ENCODE peak calls at places on chromosomes 7 and 10, in six cellular contexts. L, C, B, V, M and E are unnamed samples.

GRCh38 chr7:3649250-3649649 is 348.2 kb downstream of the SDK1 start:
- DNase-seq in L (no peak), M (no peak), V (peak; percentile 8), B (no peak), C (peak; percentile 25), E (peak; percentile 12)

GRCh38 chr10:23198940-23199767 is 7.0 kb downstream of the PTF1A start:
- DNase-seq in M (no peak), C (no peak), V (peak; percentile 24), L (no peak), B (peak; percentile 76), E (peak; percentile 73)

GRCh38 chr7:25073451-25073850 is 51.6 kb downstream of the CYCS start:
- DNase-seq in M (no peak), L (no peak), B (no peak), V (peak; percentile 70), C (peak; percentile 86), E (no peak)

GRCh38 chr7:36707465-36707864 is 16.8 kb downstream of the AOAH start:
- DNase-seq in B (no peak), C (no peak), V (no peak), L (no peak), M (no peak), E (no peak)

GRCh38 chr10:44300666-44301649 is 83.9 kb downstream of the CXCL12 start:
- DNase-seq in V (peak; percentile 89), B (no peak), L (no peak), M (no peak), C (peak; percentile 100), E (peak; percentile 67)

GRCh38 chr10:126731613-126731995 is 61.1 kb upstream of the C10orf90 start:
- DNase-seq in M (no peak), B (no peak), C (no peak), V (no peak), L (no peak), E (no peak)

GRCh38 chr10:49074836-49075235 is 40.5 kb downstream of the VSTM4 start:
- DNase-seq in B (no peak), C (no peak), M (no peak), L (no peak), V (no peak), E (no peak)

GRCh38 chr7:51080622-51081269 is 235.9 kb downstream of the COBL start:
- DNase-seq in L (peak; percentile 26), V (no peak), M (peak; percentile 82), B (peak; percentile 94), C (no peak), E (peak; percentile 59)

GRCh38 chr10:63767512-63767911 is 246.3 kb downstream of the REEP3 start:
- DNase-seq in B (no peak), M (no peak), L (no peak), C (peak; percentile 29), V (peak; percentile 38), E (no peak)

GRCh38 chr7:130699686-130700085 is 13.3 kb upstream of the TSGA13 start:
- DNase-seq in V (no peak), B (no peak), L (no peak), M (no peak), C (no peak), E (no peak)

GRCh38 chr7:26237035-26237807 is 35.7 kb downstream of the CBX3 start:
- DNase-seq in L (no peak), B (no peak), M (no peak), V (no peak), C (no peak), E (no peak)

GRCh38 chr10:23172429-23172828 is 19.7 kb upstream of the PTF1A start:
- DNase-seq in M (no peak), L (no peak), B (no peak), C (no peak), V (no peak), E (no peak)

GRCh38 chr10:119542990-119543813 is 683 bp upstream of the RGS10 start:
- DNase-seq in V (peak; percentile 65), C (peak; percentile 49), B (peak; percentile 61), M (no peak), L (peak; percentile 44), E (peak; percentile 44)

GRCh38 chr10:58350619-58351323 is 16.0 kb downstream of the UBE2D1 start:
- DNase-seq in M (no peak), L (no peak), V (no peak), B (no peak), C (peak; percentile 57), E (no peak)

GRCh38 chr7:44063894-44064651 is 1.3 kb downstream of the PGAM2 start:
- DNase-seq in B (peak; percentile 75), C (no peak), M (no peak), V (no peak), L (no peak), E (no peak)

GRCh38 chr7:732094-732541 is 5.0 kb upstream of the PRKAR1B start:
- DNase-seq in C (no peak), B (peak; percentile 48), M (no peak), V (no peak), L (no peak), E (no peak)

GRCh38 chr10:132395704-132396494 is 1.1 kb upstream of the PWWP2B start:
- DNase-seq in L (no peak), V (peak; percentile 67), B (peak; percentile 78), M (no peak), C (no peak), E (peak; percentile 80)

GRCh38 chr10:96319754-96320514 is 15.7 kb downstream of the DNTT start:
- DNase-seq in M (no peak), C (no peak), B (no peak), V (no peak), L (no peak), E (no peak)

GRCh38 chr7:27925573-27926201 is 185.7 kb downstream of the TAX1BP1 start:
- DNase-seq in C (no peak), B (no peak), V (no peak), M (no peak), L (no peak), E (no peak)

GRCh38 chr10:43076311-43076875 is 476 bp upstream of the RET start:
- DNase-seq in C (no peak), L (no peak), M (no peak), V (peak; percentile 6), B (peak; percentile 59), E (peak; percentile 40)

GRCh38 chr7:12066561-12066960 is 144.5 kb upstream of the TMEM106B start:
- DNase-seq in L (no peak), C (peak; percentile 21), V (no peak), M (no peak), B (no peak), E (peak; percentile 61)

GRCh38 chr7:143012001-143012400 is 14.9 kb downstream of the OR9A2 start:
- DNase-seq in L (no peak), V (no peak), C (no peak), B (no peak), M (no peak), E (no peak)

GRCh38 chr10:119518936-119519335 is 23.6 kb downstream of the RGS10 start:
- DNase-seq in M (no peak), B (no peak), V (peak; percentile 47), C (no peak), L (no peak), E (no peak)

GRCh38 chr7:55552320-55553086 is 19.8 kb downstream of the VOPP1 start:
- DNase-seq in C (peak; percentile 90), L (no peak), V (peak; percentile 85), B (no peak), M (no peak), E (peak; percentile 64)

GRCh38 chr7:2003931-2004812 is 228.6 kb downstream of the MAD1L1 start:
- DNase-seq in M (no peak), L (no peak), B (peak; percentile 20), C (no peak), V (no peak), E (no peak)

GRCh38 chr10:99537381-99538286 is 4.9 kb downstream of the NKX2-3 start:
- DNase-seq in V (peak; percentile 81), B (peak; percentile 72), C (no peak), L (no peak), M (no peak), E (no peak)

GRCh38 chr10:43959854-43960415 is 311.3 kb upstream of the ZNF32 start:
- DNase-seq in B (no peak), C (no peak), L (no peak), M (no peak), V (no peak), E (no peak)

GRCh38 chr10:17659328-17659727 is 15.4 kb downstream of the STAM start:
- DNase-seq in V (no peak), L (no peak), B (no peak), C (no peak), M (no peak), E (no peak)

GRCh38 chr7:106548491-106548890 is 112.5 kb downstream of the CCDC71L start:
- DNase-seq in C (no peak), M (no peak), B (no peak), V (no peak), L (no peak), E (no peak)

GRCh38 chr10:63396123-63396719 is 69.6 kb downstream of the JMJD1C start:
- DNase-seq in B (no peak), C (no peak), L (no peak), V (no peak), M (no peak), E (no peak)

GRCh38 chr7:2567663-2568238 is 9.0 kb downstream of the IQCE start:
- DNase-seq in M (peak; percentile 31), V (peak; percentile 31), B (peak; percentile 62), L (no peak), C (peak; percentile 38), E (peak; percentile 73)

GRCh38 chr7:31814187-31814586 is 127.2 kb downstream of the PPP1R17 start:
- DNase-seq in L (no peak), B (no peak), V (no peak), C (no peak), M (no peak), E (peak; percentile 34)

GRCh38 chr7:81414411-81414810 is 355.4 kb downstream of the HGF start:
- DNase-seq in L (no peak), C (no peak), V (no peak), B (no peak), M (no peak), E (no peak)
- H2BK15ac ChIP-seq in L (no peak overlapping the region), C (peak overlapping the region; percentile 39), V (no peak overlapping the region), B (no peak overlapping the region), M (no peak overlapping the region), E (no peak overlapping the region)

GRCh38 chr10:47167591-47167990 is 132.4 kb upstream of the GDF10 start:
- DNase-seq in C (no peak), B (no peak), L (no peak), M (no peak), V (no peak), E (no peak)
- H2BK15ac ChIP-seq in C (peak overlapping the region; percentile 95), B (no peak overlapping the region), L (no peak overlapping the region), M (no peak overlapping the region), V (no peak overlapping the region), E (no peak overlapping the region)

GRCh38 chr7:38760226-38760625 is 129.1 kb upstream of the AMPH start:
- DNase-seq in B (no peak), V (no peak), C (no peak), M (no peak), L (no peak), E (no peak)
- H2BK15ac ChIP-seq in B (no peak overlapping the region), V (no peak overlapping the region), C (no peak overlapping the region), M (no peak overlapping the region), L (no peak overlapping the region), E (no peak overlapping the region)

DNA sequence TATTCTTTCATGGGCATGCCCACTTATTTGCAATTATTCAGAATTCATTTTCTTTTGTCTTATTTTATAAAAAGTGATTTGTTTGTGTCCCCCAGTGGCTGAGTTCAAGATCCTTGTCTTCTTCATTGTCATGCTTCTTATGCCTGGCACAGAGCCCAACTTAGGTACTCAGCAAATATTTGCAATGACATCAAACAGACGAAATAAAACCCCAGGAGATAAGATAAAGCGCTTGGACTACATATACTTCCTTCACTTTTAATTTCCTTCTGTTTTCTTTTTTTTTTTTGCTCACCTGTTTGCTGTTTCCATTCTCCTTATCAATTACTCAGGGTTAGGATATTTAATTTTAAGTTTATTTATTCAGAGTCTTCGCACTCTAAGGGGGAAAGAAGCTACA is 225.0 kb downstream of the SDHAF3 start:
- DNase-seq in V (no peak), C (no peak), M (no peak), B (no peak), L (no peak), E (no peak)
- H2BK15ac ChIP-seq in V (no peak overlapping the region), C (no peak overlapping the region), M (no peak overlapping the region), B (no peak overlapping the region), L (no peak overlapping the region), E (no peak overlapping the region)